ENCODE peak calls at places on chromosomes 3 and 15, in eight cellular contexts. B is SK-N-SH, N is breast epithelium, U is Peyer's patch, R is HCT116, H is pancreas, W is A549, P is body of pancreas. L is an unnamed sample.

GRCh38 chr3:145815707-145816413 is 345.1 kb downstream of the PLOD2 start:
- DNase-seq in B (no peak), N (no peak), U (no peak), R (no peak), H (no peak), W (no peak), P (no peak), L (no peak)

GRCh38 chr3:16151109-16151508 is 23.4 kb upstream of the GALNT15 start:
- DNase-seq in B (no peak), N (peak), U (peak), R (no peak), H (no peak), W (no peak), P (peak), L (peak)

GRCh38 chr15:74964794-74965193 is 8.2 kb upstream of the RPP25 start:
- DNase-seq in B (no peak), N (no peak), U (no peak), R (no peak), H (no peak), W (no peak), P (peak), L (no peak)

GRCh38 chr3:20130122-20130521 is 55.9 kb downstream of the SGO1 start:
- DNase-seq in B (no peak), N (no peak), U (no peak), R (no peak), H (no peak), W (no peak), P (no peak), L (no peak)

GRCh38 chr3:13122101-13123055 is 49.1 kb upstream of the IQSEC1 start:
- DNase-seq in B (no peak), N (no peak), U (no peak), R (no peak), H (no peak), W (no peak), P (no peak), L (peak)

GRCh38 chr3:69300296-69300695 is 85.6 kb downstream of the FRMD4B start:
- DNase-seq in B (no peak), N (no peak), U (no peak), R (no peak), H (no peak), W (no peak), P (no peak), L (no peak)

GRCh38 chr3:20064796-20065564 is 24.7 kb downstream of the KAT2B start:
- DNase-seq in B (no peak), N (no peak), U (no peak), R (no peak), H (no peak), W (no peak), P (no peak), L (no peak)

GRCh38 chr15:30023798-30024295 is 58.9 kb upstream of the GOLGA8J start:
- DNase-seq in B (no peak), N (no peak), U (no peak), R (no peak), H (no peak), W (no peak), P (peak), L (no peak)

GRCh38 chr3:53221345-53221744 is 34.5 kb downstream of the TKT start:
- DNase-seq in B (no peak), N (no peak), U (no peak), R (no peak), H (no peak), W (no peak), P (no peak), L (no peak)

GRCh38 chr15:71275098-71275497 is 159.8 kb downstream of the THSD4 start:
- DNase-seq in B (no peak), N (no peak), U (no peak), R (no peak), H (no peak), W (no peak), P (no peak), L (no peak)

GRCh38 chr15:61390138-61390537 is 161.0 kb upstream of the RORA start:
- DNase-seq in B (no peak), N (no peak), U (no peak), R (no peak), H (no peak), W (no peak), P (no peak), L (no peak)

GRCh38 chr3:53109822-53110771 is 20.1 kb downstream of the RFT1 start:
- DNase-seq in B (peak), N (peak), U (peak), R (peak), H (no peak), W (peak), P (peak), L (peak)

GRCh38 chr3:55923207-55923606 is 436.1 kb upstream of the WNT5A start:
- DNase-seq in B (no peak), N (no peak), U (no peak), R (no peak), H (no peak), W (no peak), P (no peak), L (no peak)

GRCh38 chr15:35784745-35785144 is 238.8 kb upstream of the DPH6 start:
- DNase-seq in B (no peak), N (no peak), U (no peak), R (no peak), H (peak), W (no peak), P (peak), L (no peak)

GRCh38 chr3:123660900-123661299 is 76.0 kb upstream of the HACD2 start:
- DNase-seq in B (peak), N (peak), U (peak), R (no peak), H (peak), W (no peak), P (peak), L (peak)

GRCh38 chr3:37183375-37183831 is 9.0 kb upstream of the LRRFIP2 start:
- DNase-seq in B (no peak), N (peak), U (no peak), R (peak), H (no peak), W (no peak), P (no peak), L (no peak)

GRCh38 chr15:48458876-48459275 is 127.6 kb downstream of the DUT start:
- DNase-seq in B (no peak), N (no peak), U (no peak), R (no peak), H (no peak), W (no peak), P (no peak), L (no peak)
- H3K27ac ChIP-seq in B (no peak), N (no peak), U (no peak), R (peak), H (no peak), W (peak), P (no peak), L (no peak)

GRCh38 chr3:10322355-10322715 is 1.4 kb upstream of the SEC13 start:
- DNase-seq in B (no peak), N (no peak), U (no peak), R (peak), H (no peak), W (peak), P (no peak), L (no peak)
- TF ChIP-seq CTCF in B (peak), N (no peak), U (no peak), R (peak), H (no peak), W (no peak), P (no peak), L (no peak)

GRCh38 chr15:77502379-77503095 is 81.8 kb downstream of the HMG20A start:
- DNase-seq in B (no peak), N (no peak), U (no peak), R (no peak), H (no peak), W (no peak), P (no peak), L (no peak)

GRCh38 chr15:77504310-77504709 is 83.6 kb downstream of the HMG20A start:
- DNase-seq in B (no peak), N (no peak), U (no peak), R (no peak), H (no peak), W (no peak), P (peak), L (peak)

GRCh38 chr15:77504871-77505270 is 84.2 kb downstream of the HMG20A start:
- DNase-seq in B (no peak), N (no peak), U (no peak), R (no peak), H (no peak), W (no peak), P (no peak), L (no peak)

GRCh38 chr15:77503764-77504163 is 83.1 kb downstream of the HMG20A start:
- DNase-seq in B (no peak), N (no peak), U (no peak), R (no peak), H (no peak), W (no peak), P (no peak), L (no peak)

GRCh38 chr15:77503240-77503639 is 82.6 kb downstream of the HMG20A start:
- DNase-seq in B (no peak), N (no peak), U (no peak), R (no peak), H (no peak), W (no peak), P (no peak), L (no peak)
- H3K27ac ChIP-seq in B (no peak), N (no peak), U (no peak), R (no peak), H (no peak), W (no peak), P (no peak), L (no peak)

GRCh38 chr3:54355795-54356194 is 233.4 kb downstream of the CACNA2D3 start:
- DNase-seq in B (no peak), N (no peak), U (no peak), R (no peak), H (no peak), W (no peak), P (no peak), L (no peak)

GRCh38 chr3:54358327-54358726 is 236.0 kb downstream of the CACNA2D3 start:
- DNase-seq in B (no peak), N (peak), U (no peak), R (no peak), H (no peak), W (no peak), P (peak), L (no peak)

GRCh38 chr3:54356299-54357037 is 234.1 kb downstream of the CACNA2D3 start:
- DNase-seq in B (no peak), N (peak), U (no peak), R (no peak), H (no peak), W (no peak), P (peak), L (no peak)

GRCh38 chr3:54358969-54359648 is 236.8 kb downstream of the CACNA2D3 start:
- DNase-seq in B (no peak), N (peak), U (no peak), R (no peak), H (no peak), W (no peak), P (no peak), L (no peak)

GRCh38 chr3:54357307-54357706 is 235.0 kb downstream of the CACNA2D3 start:
- DNase-seq in B (no peak), N (no peak), U (no peak), R (no peak), H (no peak), W (no peak), P (no peak), L (no peak)
- TF ChIP-seq CTCF in B (no peak), N (no peak), U (no peak), R (no peak), H (no peak), W (no peak), P (no peak), L (no peak)

DNA sequence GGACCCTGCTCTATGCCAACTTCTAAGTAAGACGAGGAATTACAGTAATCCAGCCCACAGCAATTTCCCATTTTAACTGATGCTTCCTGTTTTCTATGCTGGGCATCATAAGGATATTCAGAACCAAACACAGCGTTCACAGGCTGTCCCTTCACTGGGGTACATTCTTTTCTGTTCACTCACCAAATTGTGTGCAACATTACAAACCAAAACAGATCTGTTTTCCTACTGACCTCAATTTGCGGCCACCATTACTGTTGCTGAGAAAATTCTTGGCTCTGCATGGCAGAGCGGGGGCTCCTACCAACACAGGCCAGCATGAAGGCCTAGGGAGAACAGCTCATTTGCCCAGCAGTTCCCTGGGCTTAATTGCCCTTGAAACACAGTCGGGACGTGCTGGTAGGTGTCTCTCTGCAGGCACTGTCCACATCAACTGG is 76.5 kb downstream of the MYO1E start:
- DNase-seq in B (no peak), N (no peak), U (no peak), R (no peak), H (no peak), W (no peak), P (no peak), L (no peak)
- H3K27ac ChIP-seq in B (peak), N (peak), U (peak), R (peak), H (no peak), W (peak), P (no peak), L (peak)

GRCh38 chr3:96259-96658 is 100.3 kb upstream of the CHL1 start:
- DNase-seq in B (no peak), N (no peak), U (no peak), R (no peak), H (no peak), W (no peak), P (no peak), L (no peak)
- TF ChIP-seq CTCF in B (no peak), N (no peak), U (no peak), R (no peak), H (no peak), W (no peak), P (no peak), L (no peak)

GRCh38 chr15:85440451-85440850 is 60.0 kb downstream of the AKAP13 start:
- DNase-seq in B (no peak), N (no peak), U (no peak), R (no peak), H (no peak), W (no peak), P (no peak), L (no peak)
- H3K27ac ChIP-seq in B (no peak), N (no peak), U (no peak), R (no peak), H (no peak), W (no peak), P (no peak), L (no peak)

L was measured in lung.